ENCODE peak calls at places on chromosomes 16 and 17, in seven cellular contexts. I is pons, G is fibroblast of the aortic adventitia, J is Right ventricle myocardium superior, X is breast epithelium, O is HT1080, B is DMS153. H is an unnamed sample.

GRCh38 chr17:51643702-51644490 is 383.6 kb downstream of the UTP18 start:
- DNase-seq in J (no peak), X (no peak), G (no peak), O (no peak), I (no peak), B (no peak), H (no peak)

GRCh38 chr17:39194089-39194984 is 3.1 kb downstream of the CACNB1 start:
- DNase-seq in J (peak), X (no peak), I (peak), O (no peak), G (peak), B (no peak), H (no peak)

GRCh38 chr17:49365667-49366066 is 3.6 kb upstream of the ZNF652 start:
- DNase-seq in J (no peak), I (peak), B (peak), G (no peak), X (no peak), O (peak), H (peak)

GRCh38 chr16:84299734-84300440 is 5.2 kb downstream of the WFDC1 start:
- DNase-seq in O (no peak), X (no peak), B (no peak), J (no peak), I (no peak), G (no peak), H (no peak)

GRCh38 chr16:28193530-28194423 is 18.0 kb downstream of the XPO6 start:
- DNase-seq in I (no peak), X (no peak), B (no peak), J (no peak), O (peak), G (peak), H (peak)

GRCh38 chr16:5207001-5207523 is 109.5 kb upstream of the EEF2KMT start:
- DNase-seq in B (no peak), G (no peak), I (no peak), O (no peak), J (no peak), X (no peak), H (no peak)

GRCh38 chr16:87948735-87949070 is 2.5 kb upstream of the BANP start:
- DNase-seq in X (no peak), O (no peak), B (no peak), J (no peak), I (no peak), G (no peak), H (no peak)

GRCh38 chr16:87570938-87571867 is 31.1 kb upstream of the JPH3 start:
- DNase-seq in I (peak), J (peak), O (peak), B (peak), G (peak), X (no peak), H (peak)

GRCh38 chr16:89574681-89575246 is 794 bp upstream of the CPNE7 start:
- DNase-seq in I (no peak), G (peak), J (peak), O (peak), B (peak), X (no peak), H (peak)

GRCh38 chr16:51147776-51148673 is 3.0 kb downstream of the SALL1 start:
- DNase-seq in O (no peak), X (no peak), I (peak), B (no peak), J (no peak), G (no peak), H (no peak)

GRCh38 chr16:29126057-29126494 is 141.2 kb downstream of the LAT start:
- DNase-seq in X (no peak), I (peak), G (no peak), J (peak), B (no peak), O (no peak), H (no peak)

GRCh38 chr17:77327181-77327565 is 186.4 kb downstream of the SEC14L1 start:
- DNase-seq in B (no peak), X (peak), I (no peak), J (peak), O (no peak), G (no peak), H (peak)

GRCh38 chr17:60743812-60744211 is 66.2 kb downstream of the BCAS3 start:
- DNase-seq in B (no peak), X (peak), J (no peak), O (peak), I (peak), G (peak), H (no peak)

GRCh38 chr17:61387511-61388305 is 11.9 kb upstream of the TBX2 start:
- DNase-seq in J (peak), B (no peak), I (no peak), X (no peak), G (no peak), O (no peak), H (no peak)

H was measured in activated CD4-positive, alpha-beta memory T cell treated with anti-CD3 and anti-CD28 coated beads for 36 hours.